ENCODE peak calls at places on chromosomes 16 and 17, in six cellular contexts. U is activated gamma-delta T cell; R is CD8-positive, alpha-beta T cell; X is mucosa of gallbladder; N is astrocyte of the cerebellum; B is kidney glomerular epithelial cell. E is an unnamed sample.

GRCh38 chr17:40516581-40517285 is 15.3 kb upstream of the TNS4 start:
- DNase-seq in U (no peak), R (peak), X (no peak), N (no peak), B (no peak), E (peak)

GRCh38 chr16:27761816-27762215 is 211.9 kb downstream of the KATNIP start:
- DNase-seq in U (no peak), R (no peak), X (no peak), N (no peak), B (peak), E (no peak)

GRCh38 chr17:46812624-46813318 is 5.7 kb downstream of the WNT3 start:
- DNase-seq in U (no peak), R (no peak), X (no peak), N (no peak), B (no peak), E (no peak)

GRCh38 chr16:2026461-2027023 is at the start of gene NHERF2:
- DNase-seq in U (no peak), R (no peak), X (no peak), N (no peak), B (no peak), E (no peak)

GRCh38 chr16:75555213-75555706 is 792 bp downstream of the TMEM231 start:
- DNase-seq in U (no peak), R (no peak), X (peak), N (peak), B (peak), E (no peak)

GRCh38 chr17:74108126-74108705 is 95.3 kb upstream of the RPL38 start:
- DNase-seq in U (no peak), R (no peak), X (no peak), N (no peak), B (no peak), E (no peak)

GRCh38 chr17:60049936-60050335 is 28.8 kb downstream of the HEATR6 start:
- DNase-seq in U (no peak), R (no peak), X (no peak), N (no peak), B (no peak), E (no peak)

GRCh38 chr17:77042688-77043330 is 98.0 kb upstream of the SEC14L1 start:
- DNase-seq in U (no peak), R (no peak), X (no peak), N (no peak), B (no peak), E (no peak)

GRCh38 chr17:45040459-45040858 is 11.0 kb downstream of the DCAKD start:
- DNase-seq in U (no peak), R (no peak), X (no peak), N (no peak), B (no peak), E (no peak)

GRCh38 chr16:82323171-82323570 is 153.1 kb upstream of the MPHOSPH6 start:
- DNase-seq in U (no peak), R (no peak), X (no peak), N (no peak), B (no peak), E (no peak)

GRCh38 chr17:78661092-78661770 is 84.0 kb upstream of the DNAH17 start:
- DNase-seq in U (no peak), R (no peak), X (no peak), N (peak), B (peak), E (no peak)

GRCh38 chr16:27291106-27291505 is 22.5 kb upstream of the NSMCE1 start:
- DNase-seq in U (no peak), R (no peak), X (no peak), N (no peak), B (no peak), E (no peak)

GRCh38 chr16:85057948-85058347 is 30.4 kb downstream of the KIAA0513 start:
- DNase-seq in U (no peak), R (no peak), X (no peak), N (no peak), B (no peak), E (no peak)

GRCh38 chr17:82670661-82671060 is 22.4 kb upstream of the WDR45B start:
- DNase-seq in U (no peak), R (no peak), X (no peak), N (no peak), B (no peak), E (no peak)

GRCh38 chr16:19808061-19808621 is 76.5 kb downstream of the GPRC5B start:
- DNase-seq in U (no peak), R (no peak), X (peak), N (no peak), B (peak), E (no peak)

GRCh38 chr17:76529224-76529642 is 8.3 kb downstream of the CYGB start:
- DNase-seq in U (no peak), R (no peak), X (peak), N (no peak), B (no peak), E (no peak)

GRCh38 chr16:83400234-83400633 is 407.5 kb upstream of the HSBP1 start:
- DNase-seq in U (no peak), R (no peak), X (no peak), N (no peak), B (no peak), E (no peak)

GRCh38 chr17:32494621-32495346 is 8.0 kb downstream of the CDK5R1 start:
- DNase-seq in U (no peak), R (no peak), X (no peak), N (no peak), B (no peak), E (no peak)

GRCh38 chr17:28469376-28469775 is 4.1 kb upstream of the SLC13A2 start:
- DNase-seq in U (no peak), R (no peak), X (no peak), N (no peak), B (no peak), E (no peak)

GRCh38 chr17:41287050-41287449 is 11.6 kb downstream of the KRTAP9-7 start:
- DNase-seq in U (no peak), R (no peak), X (no peak), N (no peak), B (peak), E (no peak)

GRCh38 chr16:24255446-24256352 is at the start of gene CACNG3:
- DNase-seq in U (peak), R (peak), X (peak), N (no peak), B (no peak), E (peak)

GRCh38 chr17:44082206-44082605 is 11.7 kb downstream of the G6PC3 start:
- DNase-seq in U (no peak), R (no peak), X (no peak), N (no peak), B (no peak), E (no peak)

GRCh38 chr17:41417576-41418015 is 6.8 kb downstream of the KRT37 start:
- DNase-seq in U (no peak), R (no peak), X (no peak), N (no peak), B (no peak), E (no peak)

E was measured in KG1.